ENCODE peak calls at places on chromosomes 12 and 14, in eight cellular contexts. T, X, S, N, E, B, Z and W are unnamed samples. For H3K4me1, the result is how much of the 10 kb centered on the place peaks cover.

GRCh38 chr12:120231316-120232011 is 30.6 kb upstream of the RPLP0 start:
- DNase-seq in T (no peak), B (peak), N (peak), X (peak), E (no peak), Z (peak), S (peak), W (no peak)

GRCh38 chr12:89663577-89664357 is 44.9 kb downstream of the ATP2B1 start:
- DNase-seq in B (no peak), E (no peak), S (no peak), Z (no peak), N (no peak), T (peak), X (no peak), W (no peak)

GRCh38 chr12:19692091-19692490 is 252.8 kb downstream of the AEBP2 start:
- DNase-seq in X (no peak), Z (no peak), S (no peak), E (no peak), T (no peak), N (no peak), B (no peak), W (no peak)

GRCh38 chr12:170361-171225 is 43.4 kb downstream of the SLC6A12 start:
- DNase-seq in N (no peak), S (peak), T (no peak), X (no peak), Z (no peak), B (no peak), E (no peak), W (no peak)

GRCh38 chr14:46048127-46048526 is 603.5 kb downstream of the RPL10L start:
- DNase-seq in Z (no peak), X (no peak), T (peak), S (no peak), B (no peak), N (peak), E (peak), W (no peak)

GRCh38 chr12:32692358-32692757 is 13.3 kb downstream of the DNM1L start:
- DNase-seq in T (no peak), Z (no peak), X (no peak), B (no peak), N (no peak), S (no peak), E (no peak), W (no peak)

GRCh38 chr14:65821224-65821753 is 408.8 kb downstream of the FUT8 start:
- DNase-seq in Z (no peak), E (no peak), X (no peak), S (no peak), B (no peak), N (no peak), T (no peak), W (no peak)

GRCh38 chr12:1093166-1093751 is 102.2 kb downstream of the ERC1 start:
- DNase-seq in B (peak), E (peak), X (no peak), N (no peak), S (no peak), T (no peak), Z (peak), W (no peak)

GRCh38 chr12:50901685-50902113 is 50.6 kb upstream of the HIGD1C start:
- DNase-seq in T (no peak), X (no peak), Z (no peak), N (no peak), E (no peak), S (no peak), B (no peak), W (no peak)

GRCh38 chr12:119669744-119670472 is 2.0 kb downstream of the PRKAB1 start:
- DNase-seq in B (no peak), Z (peak), X (no peak), E (no peak), T (no peak), N (no peak), S (no peak), W (peak)

GRCh38 chr14:67999693-68000384 is 180.3 kb downstream of the RAD51B start:
- DNase-seq in X (no peak), E (no peak), T (no peak), S (no peak), Z (no peak), B (peak), N (no peak), W (no peak)

GRCh38 chr12:128356547-128356946 is 89.6 kb downstream of the TMEM132C start:
- DNase-seq in X (no peak), S (no peak), N (no peak), Z (no peak), B (no peak), E (no peak), T (no peak), W (no peak)

GRCh38 chr12:93789767-93790166 is 112.6 kb downstream of the CRADD start:
- DNase-seq in X (no peak), N (no peak), E (no peak), T (no peak), Z (no peak), S (no peak), B (no peak), W (no peak)

GRCh38 chr12:8914716-8915526 is 612 bp downstream of the PHC1 start:
- DNase-seq in B (peak), Z (peak), N (peak), S (peak), X (peak), T (no peak), E (no peak), W (peak)

GRCh38 chr14:21300892-21301291 is 21.0 kb downstream of the RPGRIP1 start:
- DNase-seq in T (no peak), E (peak), N (peak), B (no peak), Z (peak), X (no peak), S (peak), W (peak)

GRCh38 chr14:104691546-104692260 is 2.3 kb downstream of the INF2 start:
- DNase-seq in E (no peak), T (no peak), X (no peak), S (peak), B (no peak), N (no peak), Z (no peak), W (no peak)

GRCh38 chr14:67674480-67675218 is at the start of gene VTI1B:
- DNase-seq in N (peak), E (peak), S (peak), B (peak), X (peak), T (no peak), Z (peak), W (peak)

GRCh38 chr12:106131671-106132070 is 7.1 kb downstream of the NUAK1 start:
- DNase-seq in S (no peak), Z (no peak), E (no peak), N (peak), T (no peak), B (no peak), X (no peak), W (no peak)

GRCh38 chr12:106127289-106128126 is 11.2 kb downstream of the NUAK1 start:
- DNase-seq in E (no peak), S (no peak), B (no peak), T (no peak), Z (no peak), X (no peak), N (no peak), W (no peak)

GRCh38 chr12:106130474-106131113 is 8.2 kb downstream of the NUAK1 start:
- DNase-seq in Z (peak), E (no peak), T (no peak), X (no peak), B (no peak), N (peak), S (no peak), W (no peak)

GRCh38 chr12:106126441-106127288 is 12.1 kb downstream of the NUAK1 start:
- DNase-seq in S (no peak), Z (peak), T (no peak), E (no peak), X (no peak), B (peak), N (no peak), W (no peak)

DNA sequence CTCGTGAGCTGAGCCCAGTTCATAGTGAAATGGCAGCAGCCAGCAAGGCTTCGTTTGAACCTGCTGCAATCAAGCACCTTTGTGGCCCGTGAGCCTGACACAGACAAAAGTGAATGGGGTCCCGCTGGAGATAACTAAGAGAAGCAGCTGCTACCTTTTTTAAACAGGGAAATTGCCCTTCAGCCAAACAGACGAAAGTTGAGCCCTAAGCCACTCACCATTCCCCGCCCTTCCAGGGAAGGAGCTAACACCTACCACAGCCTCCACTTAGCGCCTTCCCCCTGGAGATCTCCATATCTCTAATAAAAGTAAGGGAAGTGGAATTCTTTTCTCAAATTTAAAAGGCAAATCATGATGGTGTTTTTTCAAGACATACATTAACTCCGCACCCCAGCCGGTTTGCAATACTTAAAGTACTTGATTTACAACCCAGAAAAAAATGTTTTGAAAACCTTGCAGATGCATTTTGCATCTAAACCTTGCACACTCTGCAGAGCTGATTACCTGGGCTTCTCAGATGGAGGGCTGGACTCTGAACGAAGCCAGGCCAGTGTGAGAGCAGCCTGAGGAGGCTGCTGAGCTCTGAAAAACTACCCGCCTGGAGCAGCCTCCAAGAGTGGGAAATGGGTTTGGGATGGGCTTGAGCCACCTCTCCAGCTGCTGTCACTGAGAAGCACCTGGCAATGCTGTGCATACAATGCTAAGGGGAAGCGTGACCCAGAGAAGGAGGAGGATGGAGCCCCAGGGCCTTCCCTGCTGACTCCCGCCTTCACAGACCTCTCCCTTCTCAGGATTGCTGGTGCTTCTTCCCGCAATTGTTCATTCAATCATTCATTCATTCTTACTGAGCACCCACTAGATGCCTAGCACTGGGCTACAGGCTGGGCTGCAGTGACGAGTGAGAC is 10.0 kb downstream of the NUAK1 start:
- DNase-seq in T (no peak), S (no peak), N (peak), E (no peak), X (no peak), B (no peak), Z (no peak), W (no peak)
- H3K4me1 ChIP-seq in T (under half), S (half or more), N (under half), E (under half), X (half or more), B (half or more), Z (under half), W (half or more)

GRCh38 chr12:6442799-6443198 is 2.0 kb upstream of the CD27 start:
- DNase-seq in X (no peak), Z (no peak), E (no peak), B (no peak), T (no peak), S (no peak), N (no peak), W (no peak)

GRCh38 chr12:6444704-6445688 is at the start of gene CD27:
- DNase-seq in B (no peak), X (no peak), Z (no peak), T (no peak), S (no peak), E (no peak), N (no peak), W (peak)

GRCh38 chr12:6438345-6438744 is 6.4 kb upstream of the CD27 start:
- DNase-seq in S (no peak), N (no peak), E (no peak), Z (no peak), X (no peak), T (no peak), B (no peak), W (peak)

GRCh38 chr12:6444031-6444430 is 724 bp upstream of the CD27 start:
- DNase-seq in S (no peak), N (no peak), B (no peak), Z (no peak), X (no peak), T (no peak), E (no peak), W (peak)

DNA sequence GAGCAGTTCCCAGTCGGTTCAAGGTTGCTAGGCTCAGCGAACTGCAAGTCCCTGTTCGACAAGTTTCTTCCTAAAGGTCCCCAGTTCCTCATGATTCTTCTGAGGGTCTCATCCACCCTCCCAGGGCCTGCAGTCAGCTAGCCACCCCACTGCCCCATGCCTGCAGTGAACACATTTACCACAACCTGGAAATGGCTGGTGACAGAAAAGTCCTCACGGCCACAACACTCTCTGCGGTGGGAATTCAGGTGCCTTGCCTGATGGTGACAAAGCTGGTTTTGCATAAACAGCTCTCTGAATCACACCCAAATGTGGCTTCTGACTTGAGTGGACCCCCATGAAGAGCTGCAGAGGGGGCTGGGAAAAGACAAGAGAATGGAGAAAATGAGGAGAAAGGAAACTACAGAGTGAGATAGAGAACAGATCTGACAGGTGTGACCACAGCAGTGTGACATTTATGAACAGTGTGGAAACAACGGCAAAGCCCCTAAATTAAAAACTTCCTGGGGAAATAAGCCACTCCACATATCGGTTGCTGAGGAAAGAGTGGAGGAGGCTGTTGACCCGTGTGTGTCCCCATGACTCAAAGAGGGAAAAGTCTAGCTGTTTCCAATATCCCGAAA is 1.3 kb upstream of the CD27 start:
- DNase-seq in T (no peak), Z (no peak), X (no peak), B (no peak), E (no peak), N (no peak), S (no peak), W (peak)
- H3K27ac ChIP-seq in T (peak), Z (no peak), X (no peak), B (peak), E (no peak), N (no peak), S (no peak), W (no peak)

DNA sequence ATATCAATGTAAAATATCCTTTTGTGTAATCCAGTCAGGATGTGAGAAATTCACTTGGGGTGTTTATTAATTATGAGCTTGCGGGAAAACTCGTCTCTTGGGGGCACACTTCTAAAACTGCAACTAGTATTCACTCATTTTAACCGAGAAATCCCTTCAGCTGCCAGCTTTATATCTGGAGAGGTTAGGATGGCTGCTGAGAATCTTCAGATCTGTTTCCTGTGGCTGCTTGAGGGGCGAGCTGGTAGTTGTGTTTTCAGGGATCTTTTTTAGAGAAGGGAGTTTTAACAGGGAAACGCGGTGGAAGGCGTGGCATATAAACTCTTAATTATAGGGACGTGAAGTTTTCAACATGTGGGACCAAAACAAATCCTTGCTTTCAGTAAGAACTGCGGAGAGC is 833 bp downstream of the PPFIBP1 start:
- DNase-seq in Z (peak), B (peak), X (no peak), S (no peak), T (no peak), E (no peak), N (no peak), W (no peak)
- H3K4me1 ChIP-seq in Z (under half), B (under half), X (under half), S (half or more), T (under half), E (under half), N (under half), W (under half)

GRCh38 chr14:22572562-22573058 is 16.4 kb downstream of the DAD1 start:
- DNase-seq in Z (no peak), T (no peak), B (peak), X (no peak), N (no peak), E (no peak), S (no peak), W (no peak)
- H3K27ac ChIP-seq in Z (peak), T (no peak), B (peak), X (no peak), N (no peak), E (no peak), S (no peak), W (no peak)

DNA sequence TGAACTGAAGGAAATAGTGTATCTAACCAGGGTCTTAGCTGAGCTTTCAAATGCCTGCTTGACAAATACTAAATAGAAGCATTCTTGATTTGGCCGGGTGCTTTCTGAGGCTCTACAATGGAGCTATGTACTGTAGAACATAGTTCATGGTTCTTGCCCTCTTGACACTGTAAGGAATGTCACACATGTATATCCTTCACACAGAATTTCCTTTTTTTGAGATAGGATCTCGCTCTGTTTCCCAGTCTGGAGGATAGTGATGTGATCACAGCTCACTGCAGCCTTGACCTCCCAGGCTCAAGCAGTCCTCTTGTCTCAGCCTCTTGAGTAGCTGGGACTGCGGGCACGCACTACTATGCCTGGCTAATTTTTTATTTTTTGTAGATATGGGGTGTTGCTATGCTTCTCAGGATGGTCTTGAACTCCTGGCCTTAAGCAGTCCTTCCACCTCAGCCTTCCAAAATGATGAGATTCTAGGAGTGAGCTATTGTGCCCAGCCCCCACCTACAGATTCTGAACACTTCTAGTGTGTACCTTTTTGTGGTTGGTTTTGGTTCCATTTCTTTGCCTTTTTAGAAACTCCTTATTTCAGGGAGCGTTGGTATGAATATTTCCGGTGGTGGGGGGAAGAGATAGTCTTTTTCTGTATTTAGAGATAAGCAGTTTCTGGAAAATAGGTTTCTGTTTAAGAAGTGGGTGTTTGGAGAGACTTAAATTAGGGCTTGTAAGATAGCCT is 4.2 kb downstream of the MLXIP start:
- DNase-seq in S (no peak), Z (peak), B (no peak), E (no peak), X (no peak), T (no peak), N (no peak), W (peak)
- H3K4me1 ChIP-seq in S (under half), Z (half or more), B (under half), E (under half), X (half or more), T (under half), N (under half), W (under half)

GRCh38 chr12:3888654-3889053 is 15.5 kb upstream of the PARP11 start:
- DNase-seq in Z (no peak), X (no peak), B (no peak), N (no peak), E (no peak), S (no peak), T (no peak), W (no peak)

GRCh38 chr12:3882896-3883564 is 9.8 kb upstream of the PARP11 start:
- DNase-seq in S (no peak), T (no peak), B (peak), E (no peak), N (no peak), Z (no peak), X (no peak), W (no peak)

GRCh38 chr12:3882396-3882795 is 9.2 kb upstream of the PARP11 start:
- DNase-seq in B (no peak), Z (no peak), E (no peak), S (no peak), N (no peak), X (no peak), T (no peak), W (no peak)

GRCh38 chr12:3884671-3885070 is 11.5 kb upstream of the PARP11 start:
- DNase-seq in E (no peak), T (no peak), B (no peak), N (no peak), Z (no peak), X (no peak), S (no peak), W (no peak)

DNA sequence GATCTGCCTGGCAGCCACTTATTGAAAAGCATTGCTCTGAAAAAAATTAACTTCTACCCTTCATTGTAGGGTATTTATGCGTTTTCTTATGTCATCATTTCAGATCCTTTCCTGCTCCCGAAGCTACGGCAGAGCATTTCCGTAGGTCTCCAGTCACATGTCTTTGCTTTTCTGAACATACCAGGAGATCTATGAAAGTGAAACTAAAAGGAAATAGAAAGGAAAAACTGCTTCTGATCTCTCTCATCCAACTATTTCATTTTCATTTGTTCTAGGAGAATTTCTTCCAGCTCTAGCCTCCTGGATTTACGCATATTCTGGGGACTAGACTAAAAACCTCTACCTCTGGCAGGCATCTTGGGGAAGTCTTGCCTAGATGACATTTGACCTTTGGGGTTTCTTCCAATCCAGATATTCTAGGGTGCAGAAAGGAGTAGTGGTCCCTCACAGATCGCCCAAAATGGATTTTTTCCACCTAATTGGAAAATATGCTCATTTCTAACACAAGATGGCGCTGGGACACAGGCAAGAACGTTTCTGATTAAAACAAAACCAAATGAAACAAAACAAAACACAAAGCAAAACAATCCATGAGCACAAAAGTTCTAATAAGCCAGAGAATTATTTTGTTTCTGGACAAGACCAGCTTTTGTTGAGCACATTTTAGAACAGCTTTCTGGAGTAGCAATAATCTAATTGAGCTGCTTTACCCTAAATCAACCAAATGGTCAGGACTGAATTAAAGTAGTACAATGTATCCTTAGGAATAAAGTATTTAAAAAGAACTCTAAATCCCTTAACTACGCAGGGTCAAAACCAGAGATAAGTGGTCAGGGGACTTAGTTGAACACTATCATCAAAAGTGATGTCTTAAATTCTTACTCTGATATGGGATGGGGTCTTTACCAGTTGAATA is 12.2 kb upstream of the PARP11 start:
- DNase-seq in S (no peak), Z (peak), B (peak), X (no peak), N (no peak), T (no peak), E (peak), W (no peak)
- H3K27ac ChIP-seq in S (peak), Z (no peak), B (no peak), X (peak), N (no peak), T (no peak), E (no peak), W (peak)